ENCODE peak calls at places on chromosome 21, in ten cellular contexts. One of them, this sample, is unnamed.

GRCh38 chr21:45074048-45074817 is at the start of gene ADARB1:
- DNase-seq in NCI-H345: peak
- DNase-seq in central memory CD8-positive, alpha-beta T cell: peak
- DNase-seq in kidney: peak
- DNase-seq in COR-L47: peak
- DNase-seq in GM19239: peak
- DNase-seq in T1000: peak
- DNase-seq in naive thymus-derived CD8-positive, alpha-beta T cell: peak
- DNase-seq in progenitor cell of endocrine pancreas: peak
- DNase-seq in EL: peak
- DNase-seq in this sample: no peak

GRCh38 chr21:42315296-42315891 is at the start of gene TFF3:
- DNase-seq in NCI-H345: peak
- DNase-seq in central memory CD8-positive, alpha-beta T cell: no peak
- DNase-seq in kidney: peak
- DNase-seq in COR-L47: peak
- DNase-seq in GM19239: no peak
- DNase-seq in T1000: no peak
- DNase-seq in naive thymus-derived CD8-positive, alpha-beta T cell: no peak
- DNase-seq in progenitor cell of endocrine pancreas: peak
- DNase-seq in EL: no peak
- DNase-seq in this sample: no peak

GRCh38 chr21:30717105-30717504 is 1.5 kb downstream of the KRTAP21-3 start:
- DNase-seq in NCI-H345: no peak
- DNase-seq in central memory CD8-positive, alpha-beta T cell: no peak
- DNase-seq in kidney: no peak
- DNase-seq in COR-L47: no peak
- DNase-seq in GM19239: no peak
- DNase-seq in T1000: no peak
- DNase-seq in naive thymus-derived CD8-positive, alpha-beta T cell: no peak
- DNase-seq in progenitor cell of endocrine pancreas: no peak
- DNase-seq in EL: no peak
- DNase-seq in this sample: no peak

GRCh38 chr21:23887709-23888303 is 1719.5 kb downstream of the MRPL39 start:
- DNase-seq in NCI-H345: peak
- DNase-seq in central memory CD8-positive, alpha-beta T cell: peak
- DNase-seq in kidney: no peak
- DNase-seq in COR-L47: peak
- DNase-seq in GM19239: no peak
- DNase-seq in T1000: no peak
- DNase-seq in naive thymus-derived CD8-positive, alpha-beta T cell: peak
- DNase-seq in progenitor cell of endocrine pancreas: no peak
- DNase-seq in EL: no peak
- DNase-seq in this sample: no peak

GRCh38 chr21:33232640-33233039 is 2.9 kb downstream of the IFNAR2 start:
- DNase-seq in NCI-H345: no peak
- DNase-seq in central memory CD8-positive, alpha-beta T cell: no peak
- DNase-seq in kidney: no peak
- DNase-seq in COR-L47: no peak
- DNase-seq in GM19239: no peak
- DNase-seq in T1000: no peak
- DNase-seq in naive thymus-derived CD8-positive, alpha-beta T cell: no peak
- DNase-seq in progenitor cell of endocrine pancreas: no peak
- DNase-seq in EL: no peak
- DNase-seq in this sample: no peak

GRCh38 chr21:41364308-41364707 is 2.5 kb downstream of the MX2 start:
- DNase-seq in NCI-H345: no peak
- DNase-seq in central memory CD8-positive, alpha-beta T cell: no peak
- DNase-seq in kidney: no peak
- DNase-seq in COR-L47: no peak
- DNase-seq in GM19239: no peak
- DNase-seq in T1000: no peak
- DNase-seq in naive thymus-derived CD8-positive, alpha-beta T cell: no peak
- DNase-seq in progenitor cell of endocrine pancreas: no peak
- DNase-seq in EL: no peak
- DNase-seq in this sample: no peak

GRCh38 chr21:34724131-34724856 is 55.5 kb downstream of the CLIC6 start:
- DNase-seq in NCI-H345: no peak
- DNase-seq in central memory CD8-positive, alpha-beta T cell: no peak
- DNase-seq in kidney: no peak
- DNase-seq in COR-L47: no peak
- DNase-seq in GM19239: no peak
- DNase-seq in T1000: no peak
- DNase-seq in naive thymus-derived CD8-positive, alpha-beta T cell: no peak
- DNase-seq in progenitor cell of endocrine pancreas: no peak
- DNase-seq in EL: no peak
- DNase-seq in this sample: no peak

GRCh38 chr21:44425895-44426662 is 29.2 kb upstream of the LRRC3 start:
- DNase-seq in NCI-H345: no peak
- DNase-seq in central memory CD8-positive, alpha-beta T cell: no peak
- DNase-seq in kidney: peak
- DNase-seq in COR-L47: no peak
- DNase-seq in GM19239: no peak
- DNase-seq in T1000: no peak
- DNase-seq in naive thymus-derived CD8-positive, alpha-beta T cell: no peak
- DNase-seq in progenitor cell of endocrine pancreas: no peak
- DNase-seq in EL: no peak
- DNase-seq in this sample: no peak

This sample was measured in NCI-H524 treated with DMSO at 0.1 percent for 48 hours.